ENCODE peak calls at places on chromosome 1, in nine cellular contexts. B is iPS-NIHi11; P is left ventricle myocardium inferior; X is D721Med; W is GF-D8; L is A172; O is T-helper 2 cell; H is HEK293T; U is stimulated activated CD8-positive, alpha-beta memory T cell treated with anti-CD3 and anti-CD28 coated beads, Interleukin-7, amount 100 ng/mL, for 24 hours. I is an unnamed sample.
A peak's percentile ranks its signal among the peaks of the same experiment; 100 is the strongest.

GRCh38 chr1:196651637-196652215 is at the start of gene CFH:
- DNase-seq in B (no peak), P (no peak), X (no peak), W (peak; percentile 70), L (peak; percentile 52), O (no peak), H (no peak), U (no peak), I (no peak)

GRCh38 chr1:7207875-7208646 is 422.8 kb downstream of the CAMTA1 start:
- DNase-seq in B (peak; percentile 81), P (no peak), X (no peak), W (peak; percentile 3), L (peak; percentile 48), O (no peak), H (peak; percentile 79), U (no peak), I (no peak)

GRCh38 chr1:71196685-71197084 is 115.8 kb upstream of the ZRANB2 start:
- DNase-seq in B (peak; percentile 8), P (no peak), X (no peak), W (no peak), L (no peak), O (no peak), H (no peak), U (no peak), I (no peak)

GRCh38 chr1:68101829-68102228 is 51.4 kb upstream of the DIRAS3 start:
- DNase-seq in B (no peak), P (no peak), X (no peak), W (no peak), L (no peak), O (no peak), H (no peak), U (no peak), I (no peak)

GRCh38 chr1:235941852-235942624 is 75.3 kb upstream of the LYST start:
- DNase-seq in B (no peak), P (no peak), X (no peak), W (peak; percentile 91), L (no peak), O (no peak), H (no peak), U (no peak), I (no peak)

GRCh38 chr1:79044974-79045650 is 38.6 kb upstream of the ADGRL4 start:
- DNase-seq in B (no peak), P (no peak), X (no peak), W (no peak), L (peak; percentile 19), O (no peak), H (no peak), U (no peak), I (no peak)

GRCh38 chr1:207029991-207030521 is 2.5 kb downstream of the C1orf116 start:
- DNase-seq in B (no peak), P (no peak), X (no peak), W (no peak), L (no peak), O (no peak), H (no peak), U (no peak), I (no peak)

GRCh38 chr1:234408757-234409156 is 35.5 kb downstream of the COA6 start:
- DNase-seq in B (no peak), P (no peak), X (no peak), W (no peak), L (no peak), O (no peak), H (no peak), U (no peak), I (peak; percentile 19)

GRCh38 chr1:10339815-10340214 is 59.0 kb upstream of the PGD start:
- DNase-seq in B (peak; percentile 86), P (peak; percentile 54), X (no peak), W (no peak), L (peak; percentile 73), O (no peak), H (peak; percentile 59), U (no peak), I (no peak)

GRCh38 chr1:4581807-4582206 is 72.6 kb upstream of the AJAP1 start:
- DNase-seq in B (no peak), P (no peak), X (no peak), W (no peak), L (no peak), O (no peak), H (no peak), U (no peak), I (no peak)

GRCh38 chr1:201229771-201230635 is 39.4 kb downstream of the IGFN1 start:
- DNase-seq in B (no peak), P (no peak), X (no peak), W (no peak), L (peak; percentile 55), O (no peak), H (no peak), U (no peak), I (no peak)

GRCh38 chr1:115705085-115706008 is 63.2 kb downstream of the CASQ2 start:
- DNase-seq in B (no peak), P (no peak), X (no peak), W (no peak), L (no peak), O (no peak), H (no peak), U (no peak), I (no peak)

GRCh38 chr1:234330843-234331215 is 42.4 kb upstream of the COA6 start:
- DNase-seq in B (no peak), P (no peak), X (no peak), W (no peak), L (no peak), O (no peak), H (no peak), U (no peak), I (no peak)